ENCODE peak calls at places on chromosomes 16 and 17, in six cellular contexts. One of them, this sample, is unnamed.

GRCh38 chr17:82372063-82372590 is 562 bp downstream of the UTS2R start:
- DNase-seq in HL-60: no peak
- DNase-seq in A549: no peak
- DNase-seq in SK-N-SH: peak; percentile 59
- DNase-seq in GM23338: no peak
- DNase-seq in K562: no peak
- DNase-seq in this sample: no peak

GRCh38 chr16:75235721-75236193 is 15.7 kb downstream of the BCAR1 start:
- DNase-seq in HL-60: no peak
- DNase-seq in A549: no peak
- DNase-seq in SK-N-SH: no peak
- DNase-seq in GM23338: no peak
- DNase-seq in K562: no peak
- DNase-seq in this sample: no peak

GRCh38 chr16:11534262-11534661 is 52.5 kb downstream of the LITAF start:
- DNase-seq in HL-60: no peak
- DNase-seq in A549: no peak
- DNase-seq in SK-N-SH: no peak
- DNase-seq in GM23338: no peak
- DNase-seq in K562: no peak
- DNase-seq in this sample: no peak

GRCh38 chr16:27503662-27504061 is 46.1 kb downstream of the GTF3C1 start:
- DNase-seq in HL-60: no peak
- DNase-seq in A549: no peak
- DNase-seq in SK-N-SH: no peak
- DNase-seq in GM23338: no peak
- DNase-seq in K562: no peak
- DNase-seq in this sample: no peak

GRCh38 chr16:58462997-58463891 is 36.7 kb upstream of the NDRG4 start:
- DNase-seq in HL-60: no peak
- DNase-seq in A549: no peak
- DNase-seq in SK-N-SH: peak; percentile 85
- DNase-seq in GM23338: peak; percentile 56
- DNase-seq in K562: peak; percentile 62
- DNase-seq in this sample: no peak

GRCh38 chr17:17044846-17045561 is 2.7 kb downstream of the MPRIP start:
- DNase-seq in HL-60: peak; percentile 45
- DNase-seq in A549: no peak
- DNase-seq in SK-N-SH: peak; percentile 65
- DNase-seq in GM23338: peak; percentile 49
- DNase-seq in K562: no peak
- DNase-seq in this sample: no peak

GRCh38 chr16:71409038-71409775 is 32.6 kb downstream of the TLE7 start:
- DNase-seq in HL-60: no peak
- DNase-seq in A549: no peak
- DNase-seq in SK-N-SH: no peak
- DNase-seq in GM23338: no peak
- DNase-seq in K562: no peak
- DNase-seq in this sample: no peak

GRCh38 chr17:3738562-3739295 is 15.0 kb downstream of the HASPIN start:
- DNase-seq in HL-60: no peak
- DNase-seq in A549: no peak
- DNase-seq in SK-N-SH: no peak
- DNase-seq in GM23338: peak; percentile 48
- DNase-seq in K562: peak; percentile 28
- DNase-seq in this sample: no peak

GRCh38 chr16:57262841-57263584 is 18.0 kb downstream of the ARL2BP start:
- DNase-seq in HL-60: no peak
- DNase-seq in A549: no peak
- DNase-seq in SK-N-SH: peak; percentile 51
- DNase-seq in GM23338: no peak
- DNase-seq in K562: no peak
- DNase-seq in this sample: no peak

GRCh38 chr16:71185366-71185765 is 45.2 kb downstream of the HYDIN start:
- DNase-seq in HL-60: no peak
- DNase-seq in A549: no peak
- DNase-seq in SK-N-SH: no peak
- DNase-seq in GM23338: no peak
- DNase-seq in K562: no peak
- DNase-seq in this sample: no peak

GRCh38 chr16:27482397-27483082 is 67.2 kb downstream of the GTF3C1 start:
- DNase-seq in HL-60: no peak
- DNase-seq in A549: no peak
- DNase-seq in SK-N-SH: no peak
- DNase-seq in GM23338: no peak
- DNase-seq in K562: no peak
- DNase-seq in this sample: no peak

GRCh38 chr16:56953006-56953405 is 8.7 kb upstream of the CETP start:
- DNase-seq in HL-60: no peak
- DNase-seq in A549: no peak
- DNase-seq in SK-N-SH: no peak
- DNase-seq in GM23338: no peak
- DNase-seq in K562: no peak
- DNase-seq in this sample: no peak

GRCh38 chr17:15092762-15093161 is 172.4 kb downstream of the PMP22 start:
- DNase-seq in HL-60: no peak
- DNase-seq in A549: no peak
- DNase-seq in SK-N-SH: no peak
- DNase-seq in GM23338: no peak
- DNase-seq in K562: no peak
- DNase-seq in this sample: no peak

GRCh38 chr16:1258906-1259759 is 3.3 kb downstream of the TPSD1 start:
- DNase-seq in HL-60: no peak
- DNase-seq in A549: no peak
- DNase-seq in SK-N-SH: peak; percentile 44
- DNase-seq in GM23338: peak; percentile 45
- DNase-seq in K562: no peak
- DNase-seq in this sample: no peak

DNA sequence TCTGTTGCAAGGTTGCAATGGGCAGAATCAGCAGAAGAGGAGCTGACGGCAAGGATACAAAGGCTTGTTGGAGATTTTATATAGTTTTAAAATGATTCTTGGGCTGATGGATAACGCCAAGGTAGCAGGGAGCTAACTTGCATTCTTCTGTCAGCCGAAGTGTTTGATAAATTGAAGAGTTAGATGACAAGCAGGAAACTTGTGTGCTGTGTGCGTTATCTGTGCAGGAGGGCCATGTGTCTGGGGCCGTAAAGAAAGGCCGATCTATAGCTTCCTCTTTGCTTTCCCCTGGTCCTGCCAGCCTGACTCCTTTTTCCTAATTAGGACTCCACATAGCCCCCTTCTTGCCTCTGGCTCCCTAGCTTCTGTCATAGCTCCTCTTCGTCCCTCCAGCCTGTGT is 6.7 kb upstream of the WWOX start:
- DNase-seq in HL-60: no peak
- DNase-seq in A549: no peak
- DNase-seq in SK-N-SH: no peak
- DNase-seq in GM23338: no peak
- DNase-seq in K562: no peak
- DNase-seq in this sample: no peak
- TF ChIP-seq REST in HL-60: no peak
- TF ChIP-seq REST in A549: no peak
- TF ChIP-seq REST in SK-N-SH: no peak
- TF ChIP-seq REST in GM23338: no peak
- TF ChIP-seq REST in K562: no peak
- TF ChIP-seq REST in this sample: no peak

DNA sequence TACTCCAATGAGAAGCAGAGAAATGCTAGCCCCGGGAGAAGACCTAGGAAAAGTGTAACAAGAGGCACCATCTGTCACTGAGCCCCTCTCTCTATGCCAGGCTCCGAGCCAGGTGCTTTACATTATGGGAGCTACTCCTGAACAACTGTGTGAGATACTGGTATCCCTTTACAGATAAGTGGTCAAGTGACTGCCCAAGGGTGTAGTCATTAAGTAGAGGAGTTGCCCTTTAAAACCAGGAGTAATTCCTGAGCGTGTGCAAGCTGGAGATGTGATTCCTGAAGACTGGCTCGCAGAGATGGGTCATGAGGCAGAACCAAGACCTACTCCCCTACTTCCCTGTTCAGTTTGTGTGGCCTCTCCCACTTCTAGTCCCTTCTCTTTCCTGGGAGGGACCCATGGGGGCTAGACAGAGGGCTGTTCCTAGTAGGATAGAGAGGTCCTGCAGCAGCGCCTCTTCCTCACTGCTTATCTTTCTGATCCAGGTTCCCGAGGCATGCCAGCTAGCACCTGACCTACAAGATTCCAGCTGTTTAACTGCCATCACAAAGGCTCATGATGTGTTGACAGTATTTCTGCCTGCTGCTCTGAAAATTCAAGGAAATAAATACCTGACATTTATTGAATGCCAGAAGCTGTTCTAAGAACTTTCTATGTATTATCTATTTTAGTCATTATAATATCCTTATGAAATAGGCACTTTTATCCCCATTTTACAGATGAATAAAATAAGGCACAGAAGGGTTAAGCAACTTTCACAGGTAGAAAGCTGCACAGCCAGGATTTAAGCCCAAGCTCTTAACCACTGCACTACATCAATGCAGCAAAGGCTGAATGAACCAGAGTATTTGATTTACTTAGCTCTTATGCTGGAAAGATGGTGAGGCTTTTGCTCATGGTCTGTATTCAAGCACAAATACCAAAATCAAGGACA is 38.9 kb downstream of the HEATR6 start:
- DNase-seq in HL-60: no peak
- DNase-seq in A549: no peak
- DNase-seq in SK-N-SH: peak; percentile 31
- DNase-seq in GM23338: no peak
- DNase-seq in K562: peak; percentile 60
- DNase-seq in this sample: no peak
- TF ChIP-seq REST in HL-60: no peak
- TF ChIP-seq REST in A549: no peak
- TF ChIP-seq REST in SK-N-SH: no peak
- TF ChIP-seq REST in GM23338: no peak
- TF ChIP-seq REST in K562: no peak
- TF ChIP-seq REST in this sample: no peak

DNA sequence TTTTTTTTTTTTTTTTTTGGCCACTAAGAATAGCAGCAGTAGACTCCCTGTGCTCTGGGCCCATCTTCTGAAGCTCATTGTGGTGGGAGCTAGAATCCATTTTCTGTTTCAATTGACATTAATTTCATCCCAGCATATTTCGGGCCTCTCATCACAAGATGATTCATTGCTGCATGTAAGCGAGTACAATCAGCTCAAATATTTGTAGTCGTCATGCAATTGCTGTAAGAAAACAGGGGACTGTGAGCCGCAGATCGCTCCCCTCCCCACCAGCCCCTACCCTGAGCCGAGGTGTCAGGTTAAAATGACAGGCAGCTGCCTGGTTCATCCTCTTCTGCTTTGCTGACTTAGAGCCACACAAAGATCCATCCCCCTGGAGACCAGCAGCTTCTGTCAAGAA is 358.8 kb upstream of the CDH5 start:
- DNase-seq in HL-60: no peak
- DNase-seq in A549: no peak
- DNase-seq in SK-N-SH: no peak
- DNase-seq in GM23338: no peak
- DNase-seq in K562: no peak
- DNase-seq in this sample: no peak
- TF ChIP-seq REST in HL-60: no peak
- TF ChIP-seq REST in A549: no peak
- TF ChIP-seq REST in SK-N-SH: no peak
- TF ChIP-seq REST in GM23338: no peak
- TF ChIP-seq REST in K562: no peak
- TF ChIP-seq REST in this sample: no peak

GRCh38 chr17:57609125-57609877 is 135.8 kb downstream of the CCDC182 start:
- DNase-seq in HL-60: no peak
- DNase-seq in A549: no peak
- DNase-seq in SK-N-SH: no peak
- DNase-seq in GM23338: no peak
- DNase-seq in K562: no peak
- DNase-seq in this sample: no peak
- TF ChIP-seq REST in HL-60: no peak
- TF ChIP-seq REST in A549: no peak
- TF ChIP-seq REST in SK-N-SH: no peak
- TF ChIP-seq REST in GM23338: no peak
- TF ChIP-seq REST in K562: no peak
- TF ChIP-seq REST in this sample: no peak

GRCh38 chr16:88460496-88461169 is 7.6 kb downstream of the ZFPM1 start:
- DNase-seq in HL-60: no peak
- DNase-seq in A549: no peak
- DNase-seq in SK-N-SH: no peak
- DNase-seq in GM23338: no peak
- DNase-seq in K562: peak; percentile 52
- DNase-seq in this sample: no peak

GRCh38 chr16:88459366-88460055 is 6.4 kb downstream of the ZFPM1 start:
- DNase-seq in HL-60: no peak
- DNase-seq in A549: no peak
- DNase-seq in SK-N-SH: no peak
- DNase-seq in GM23338: no peak
- DNase-seq in K562: no peak
- DNase-seq in this sample: no peak

GRCh38 chr16:88462396-88462795 is 9.3 kb downstream of the ZFPM1 start:
- DNase-seq in HL-60: no peak
- DNase-seq in A549: no peak
- DNase-seq in SK-N-SH: no peak
- DNase-seq in GM23338: no peak
- DNase-seq in K562: no peak
- DNase-seq in this sample: no peak

GRCh38 chr16:88463411-88463810 is 10.3 kb downstream of the ZFPM1 start:
- DNase-seq in HL-60: no peak
- DNase-seq in A549: no peak
- DNase-seq in SK-N-SH: no peak
- DNase-seq in GM23338: no peak
- DNase-seq in K562: no peak
- DNase-seq in this sample: no peak

DNA sequence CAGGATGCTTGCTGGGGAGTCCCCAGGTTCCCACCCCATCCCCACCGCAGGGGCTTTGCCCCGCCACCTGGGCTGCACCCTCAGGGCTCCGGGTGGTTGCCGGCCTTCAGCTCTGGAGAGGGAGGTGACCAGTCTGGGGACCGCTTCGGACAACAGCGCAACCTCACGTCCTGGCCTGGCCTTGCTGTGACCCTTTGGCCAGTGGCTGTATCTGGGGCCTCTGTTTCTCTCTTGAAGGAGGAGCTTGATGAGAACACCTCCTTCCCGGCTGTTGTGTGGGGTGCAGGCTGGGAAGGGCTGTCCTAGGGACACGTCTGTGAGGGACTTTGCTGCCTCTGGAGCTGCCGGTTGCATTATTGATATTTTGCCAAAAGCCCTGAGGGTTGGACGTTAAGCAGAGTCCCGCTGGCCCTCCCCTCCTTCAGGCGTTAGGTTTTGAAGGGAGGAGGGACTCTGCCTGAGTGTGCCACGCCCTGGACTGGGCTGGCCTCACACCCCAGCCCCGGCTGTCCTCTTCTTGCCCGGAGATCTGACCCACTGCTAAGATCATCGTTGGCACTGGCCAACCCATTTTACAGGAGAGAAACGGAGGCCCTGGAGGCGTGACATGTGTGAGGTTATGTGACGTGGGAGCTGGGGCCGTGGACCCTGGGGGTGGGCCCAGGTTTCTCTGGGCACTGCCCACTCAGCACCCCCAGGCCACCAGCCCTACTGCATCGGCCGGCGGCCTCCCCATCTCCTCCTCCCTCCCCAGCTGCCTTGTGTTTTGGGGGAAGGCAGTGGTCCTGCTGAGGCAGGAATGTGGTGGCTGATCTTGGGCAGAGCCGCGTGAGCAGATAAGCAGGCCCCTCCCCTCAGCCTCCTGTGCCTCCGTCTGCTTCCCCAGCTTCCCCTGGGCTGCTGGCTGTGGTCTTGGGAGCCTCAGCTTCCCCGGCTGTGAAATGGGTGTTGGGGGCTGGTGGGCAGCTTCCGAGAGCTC is 8.5 kb downstream of the ZFPM1 start:
- DNase-seq in HL-60: no peak
- DNase-seq in A549: no peak
- DNase-seq in SK-N-SH: no peak
- DNase-seq in GM23338: peak; percentile 82
- DNase-seq in K562: peak; percentile 60
- DNase-seq in this sample: no peak
- TF ChIP-seq REST in HL-60: no peak
- TF ChIP-seq REST in A549: no peak
- TF ChIP-seq REST in SK-N-SH: no peak
- TF ChIP-seq REST in GM23338: no peak
- TF ChIP-seq REST in K562: no peak
- TF ChIP-seq REST in this sample: no peak